ENCODE peak calls at places on chromosomes 4 and X, in ten cellular contexts. One of them, this sample, is unnamed.

GRCh38 chr4:67886281-67886680 is 2.5 kb upstream of the TMPRSS11D start:
- DNase-seq in NCI-H748 treated with DMSO at 0.1 percent for 48 hours: no peak
- DNase-seq in glutamatergic neuron: no peak
- DNase-seq in D341Med: no peak
- DNase-seq in naive B cell: no peak
- DNase-seq in lower leg skin: no peak
- DNase-seq in MCF 10A: peak; percentile 41
- DNase-seq in activated CD4-positive, alpha-beta memory T cell treated with anti-CD3 and anti-CD28 coated beads, Interleukin-2, amount 10 ng/mL, durations not matched to agents 7 days and 5 days: no peak
- DNase-seq in activated CD4-positive, alpha-beta T cell treated with anti-CD3 and anti-CD28 coated beads, Interleukin-2, amount 50 U/mL, for 4 hours: no peak
- DNase-seq in choroid plexus epithelial cell: peak; percentile 54
- DNase-seq in this sample: no peak

GRCh38 chrX:36908801-36909403 is 99.3 kb upstream of the FAM47C start:
- DNase-seq in NCI-H748 treated with DMSO at 0.1 percent for 48 hours: peak; percentile 7
- DNase-seq in glutamatergic neuron: no peak
- DNase-seq in D341Med: peak; percentile 20
- DNase-seq in naive B cell: no peak
- DNase-seq in lower leg skin: no peak
- DNase-seq in MCF 10A: peak; percentile 53
- DNase-seq in activated CD4-positive, alpha-beta memory T cell treated with anti-CD3 and anti-CD28 coated beads, Interleukin-2, amount 10 ng/mL, durations not matched to agents 7 days and 5 days: no peak
- DNase-seq in activated CD4-positive, alpha-beta T cell treated with anti-CD3 and anti-CD28 coated beads, Interleukin-2, amount 50 U/mL, for 4 hours: no peak
- DNase-seq in choroid plexus epithelial cell: peak; percentile 55
- DNase-seq in this sample: peak; percentile 4

GRCh38 chr4:99635601-99636000 is 22.0 kb downstream of the C4orf54 start:
- DNase-seq in NCI-H748 treated with DMSO at 0.1 percent for 48 hours: no peak
- DNase-seq in glutamatergic neuron: no peak
- DNase-seq in D341Med: no peak
- DNase-seq in naive B cell: no peak
- DNase-seq in lower leg skin: no peak
- DNase-seq in MCF 10A: peak; percentile 48
- DNase-seq in activated CD4-positive, alpha-beta memory T cell treated with anti-CD3 and anti-CD28 coated beads, Interleukin-2, amount 10 ng/mL, durations not matched to agents 7 days and 5 days: no peak
- DNase-seq in activated CD4-positive, alpha-beta T cell treated with anti-CD3 and anti-CD28 coated beads, Interleukin-2, amount 50 U/mL, for 4 hours: no peak
- DNase-seq in choroid plexus epithelial cell: no peak
- DNase-seq in this sample: no peak

GRCh38 chrX:109966246-109966645 is 36.7 kb upstream of the TMEM164 start:
- DNase-seq in NCI-H748 treated with DMSO at 0.1 percent for 48 hours: no peak
- DNase-seq in glutamatergic neuron: no peak
- DNase-seq in D341Med: no peak
- DNase-seq in naive B cell: no peak
- DNase-seq in lower leg skin: no peak
- DNase-seq in MCF 10A: peak; percentile 84
- DNase-seq in activated CD4-positive, alpha-beta memory T cell treated with anti-CD3 and anti-CD28 coated beads, Interleukin-2, amount 10 ng/mL, durations not matched to agents 7 days and 5 days: no peak
- DNase-seq in activated CD4-positive, alpha-beta T cell treated with anti-CD3 and anti-CD28 coated beads, Interleukin-2, amount 50 U/mL, for 4 hours: no peak
- DNase-seq in choroid plexus epithelial cell: no peak
- DNase-seq in this sample: no peak

GRCh38 chr4:88697113-88697512 is 516 bp downstream of the NAP1L5 start:
- DNase-seq in NCI-H748 treated with DMSO at 0.1 percent for 48 hours: no peak
- DNase-seq in glutamatergic neuron: no peak
- DNase-seq in D341Med: no peak
- DNase-seq in naive B cell: peak; percentile 7
- DNase-seq in lower leg skin: no peak
- DNase-seq in MCF 10A: no peak
- DNase-seq in activated CD4-positive, alpha-beta memory T cell treated with anti-CD3 and anti-CD28 coated beads, Interleukin-2, amount 10 ng/mL, durations not matched to agents 7 days and 5 days: no peak
- DNase-seq in activated CD4-positive, alpha-beta T cell treated with anti-CD3 and anti-CD28 coated beads, Interleukin-2, amount 50 U/mL, for 4 hours: peak; percentile 15
- DNase-seq in choroid plexus epithelial cell: no peak
- DNase-seq in this sample: no peak

GRCh38 chr4:8912506-8912905 is 40.9 kb upstream of the HMX1 start:
- DNase-seq in NCI-H748 treated with DMSO at 0.1 percent for 48 hours: no peak
- DNase-seq in glutamatergic neuron: no peak
- DNase-seq in D341Med: peak; percentile 12
- DNase-seq in naive B cell: no peak
- DNase-seq in lower leg skin: no peak
- DNase-seq in MCF 10A: no peak
- DNase-seq in activated CD4-positive, alpha-beta memory T cell treated with anti-CD3 and anti-CD28 coated beads, Interleukin-2, amount 10 ng/mL, durations not matched to agents 7 days and 5 days: peak; percentile 7
- DNase-seq in activated CD4-positive, alpha-beta T cell treated with anti-CD3 and anti-CD28 coated beads, Interleukin-2, amount 50 U/mL, for 4 hours: no peak
- DNase-seq in choroid plexus epithelial cell: no peak
- DNase-seq in this sample: no peak

GRCh38 chr4:117400039-117400835 is 314.9 kb upstream of the TRAM1L1 start:
- DNase-seq in NCI-H748 treated with DMSO at 0.1 percent for 48 hours: no peak
- DNase-seq in glutamatergic neuron: no peak
- DNase-seq in D341Med: no peak
- DNase-seq in naive B cell: no peak
- DNase-seq in lower leg skin: no peak
- DNase-seq in MCF 10A: peak; percentile 61
- DNase-seq in activated CD4-positive, alpha-beta memory T cell treated with anti-CD3 and anti-CD28 coated beads, Interleukin-2, amount 10 ng/mL, durations not matched to agents 7 days and 5 days: no peak
- DNase-seq in activated CD4-positive, alpha-beta T cell treated with anti-CD3 and anti-CD28 coated beads, Interleukin-2, amount 50 U/mL, for 4 hours: no peak
- DNase-seq in choroid plexus epithelial cell: peak; percentile 83
- DNase-seq in this sample: no peak

GRCh38 chrX:75596178-75596577 is 73.3 kb upstream of the ZDHHC15 start:
- DNase-seq in NCI-H748 treated with DMSO at 0.1 percent for 48 hours: no peak
- DNase-seq in glutamatergic neuron: no peak
- DNase-seq in D341Med: no peak
- DNase-seq in naive B cell: no peak
- DNase-seq in lower leg skin: no peak
- DNase-seq in MCF 10A: no peak
- DNase-seq in activated CD4-positive, alpha-beta memory T cell treated with anti-CD3 and anti-CD28 coated beads, Interleukin-2, amount 10 ng/mL, durations not matched to agents 7 days and 5 days: no peak
- DNase-seq in activated CD4-positive, alpha-beta T cell treated with anti-CD3 and anti-CD28 coated beads, Interleukin-2, amount 50 U/mL, for 4 hours: no peak
- DNase-seq in choroid plexus epithelial cell: peak; percentile 16
- DNase-seq in this sample: no peak

GRCh38 chr4:10097906-10098769 is 18.5 kb downstream of the WDR1 start:
- DNase-seq in NCI-H748 treated with DMSO at 0.1 percent for 48 hours: no peak
- DNase-seq in glutamatergic neuron: no peak
- DNase-seq in D341Med: no peak
- DNase-seq in naive B cell: no peak
- DNase-seq in lower leg skin: no peak
- DNase-seq in MCF 10A: no peak
- DNase-seq in activated CD4-positive, alpha-beta memory T cell treated with anti-CD3 and anti-CD28 coated beads, Interleukin-2, amount 10 ng/mL, durations not matched to agents 7 days and 5 days: no peak
- DNase-seq in activated CD4-positive, alpha-beta T cell treated with anti-CD3 and anti-CD28 coated beads, Interleukin-2, amount 50 U/mL, for 4 hours: no peak
- DNase-seq in choroid plexus epithelial cell: no peak
- DNase-seq in this sample: no peak

GRCh38 chrX:106378616-106379015 is 210.5 kb downstream of the PWWP3B start:
- DNase-seq in NCI-H748 treated with DMSO at 0.1 percent for 48 hours: no peak
- DNase-seq in glutamatergic neuron: no peak
- DNase-seq in D341Med: no peak
- DNase-seq in naive B cell: no peak
- DNase-seq in lower leg skin: no peak
- DNase-seq in MCF 10A: peak; percentile 8
- DNase-seq in activated CD4-positive, alpha-beta memory T cell treated with anti-CD3 and anti-CD28 coated beads, Interleukin-2, amount 10 ng/mL, durations not matched to agents 7 days and 5 days: no peak
- DNase-seq in activated CD4-positive, alpha-beta T cell treated with anti-CD3 and anti-CD28 coated beads, Interleukin-2, amount 50 U/mL, for 4 hours: no peak
- DNase-seq in choroid plexus epithelial cell: no peak
- DNase-seq in this sample: no peak

GRCh38 chr4:102319594-102319993 is 25.7 kb downstream of the SLC39A8 start:
- DNase-seq in NCI-H748 treated with DMSO at 0.1 percent for 48 hours: peak; percentile 24
- DNase-seq in glutamatergic neuron: no peak
- DNase-seq in D341Med: no peak
- DNase-seq in naive B cell: no peak
- DNase-seq in lower leg skin: no peak
- DNase-seq in MCF 10A: no peak
- DNase-seq in activated CD4-positive, alpha-beta memory T cell treated with anti-CD3 and anti-CD28 coated beads, Interleukin-2, amount 10 ng/mL, durations not matched to agents 7 days and 5 days: no peak
- DNase-seq in activated CD4-positive, alpha-beta T cell treated with anti-CD3 and anti-CD28 coated beads, Interleukin-2, amount 50 U/mL, for 4 hours: no peak
- DNase-seq in choroid plexus epithelial cell: no peak
- DNase-seq in this sample: no peak

GRCh38 chrX:1481636-1482529 is 29.2 kb upstream of the ASMTL start:
- DNase-seq in NCI-H748 treated with DMSO at 0.1 percent for 48 hours: no peak
- DNase-seq in glutamatergic neuron: peak; percentile 65
- DNase-seq in D341Med: no peak
- DNase-seq in naive B cell: peak; percentile 79
- DNase-seq in lower leg skin: peak; percentile 64
- DNase-seq in MCF 10A: peak; percentile 70
- DNase-seq in activated CD4-positive, alpha-beta memory T cell treated with anti-CD3 and anti-CD28 coated beads, Interleukin-2, amount 10 ng/mL, durations not matched to agents 7 days and 5 days: peak; percentile 88
- DNase-seq in activated CD4-positive, alpha-beta T cell treated with anti-CD3 and anti-CD28 coated beads, Interleukin-2, amount 50 U/mL, for 4 hours: peak; percentile 70
- DNase-seq in choroid plexus epithelial cell: peak; percentile 97
- DNase-seq in this sample: no peak

GRCh38 chrX:40975951-40976350 is 109.3 kb upstream of the USP9X start:
- DNase-seq in NCI-H748 treated with DMSO at 0.1 percent for 48 hours: no peak
- DNase-seq in glutamatergic neuron: no peak
- DNase-seq in D341Med: no peak
- DNase-seq in naive B cell: no peak
- DNase-seq in lower leg skin: no peak
- DNase-seq in MCF 10A: no peak
- DNase-seq in activated CD4-positive, alpha-beta memory T cell treated with anti-CD3 and anti-CD28 coated beads, Interleukin-2, amount 10 ng/mL, durations not matched to agents 7 days and 5 days: no peak
- DNase-seq in activated CD4-positive, alpha-beta T cell treated with anti-CD3 and anti-CD28 coated beads, Interleukin-2, amount 50 U/mL, for 4 hours: no peak
- DNase-seq in choroid plexus epithelial cell: peak; percentile 30
- DNase-seq in this sample: no peak

GRCh38 chr4:106136777-106137331 is 179.2 kb downstream of the TBCK start:
- DNase-seq in NCI-H748 treated with DMSO at 0.1 percent for 48 hours: no peak
- DNase-seq in glutamatergic neuron: no peak
- DNase-seq in D341Med: no peak
- DNase-seq in naive B cell: no peak
- DNase-seq in lower leg skin: no peak
- DNase-seq in MCF 10A: no peak
- DNase-seq in activated CD4-positive, alpha-beta memory T cell treated with anti-CD3 and anti-CD28 coated beads, Interleukin-2, amount 10 ng/mL, durations not matched to agents 7 days and 5 days: no peak
- DNase-seq in activated CD4-positive, alpha-beta T cell treated with anti-CD3 and anti-CD28 coated beads, Interleukin-2, amount 50 U/mL, for 4 hours: no peak
- DNase-seq in choroid plexus epithelial cell: no peak
- DNase-seq in this sample: no peak

GRCh38 chr4:48047421-48047844 is 30.9 kb downstream of the NIPAL1 start:
- DNase-seq in NCI-H748 treated with DMSO at 0.1 percent for 48 hours: no peak
- DNase-seq in glutamatergic neuron: no peak
- DNase-seq in D341Med: no peak
- DNase-seq in naive B cell: peak; percentile 86
- DNase-seq in lower leg skin: no peak
- DNase-seq in MCF 10A: no peak
- DNase-seq in activated CD4-positive, alpha-beta memory T cell treated with anti-CD3 and anti-CD28 coated beads, Interleukin-2, amount 10 ng/mL, durations not matched to agents 7 days and 5 days: peak; percentile 82
- DNase-seq in activated CD4-positive, alpha-beta T cell treated with anti-CD3 and anti-CD28 coated beads, Interleukin-2, amount 50 U/mL, for 4 hours: peak; percentile 62
- DNase-seq in choroid plexus epithelial cell: peak; percentile 28
- DNase-seq in this sample: no peak

GRCh38 chrX:12002876-12003275 is 135.4 kb upstream of the FRMPD4 start:
- DNase-seq in NCI-H748 treated with DMSO at 0.1 percent for 48 hours: no peak
- DNase-seq in glutamatergic neuron: no peak
- DNase-seq in D341Med: no peak
- DNase-seq in naive B cell: no peak
- DNase-seq in lower leg skin: no peak
- DNase-seq in MCF 10A: no peak
- DNase-seq in activated CD4-positive, alpha-beta memory T cell treated with anti-CD3 and anti-CD28 coated beads, Interleukin-2, amount 10 ng/mL, durations not matched to agents 7 days and 5 days: no peak
- DNase-seq in activated CD4-positive, alpha-beta T cell treated with anti-CD3 and anti-CD28 coated beads, Interleukin-2, amount 50 U/mL, for 4 hours: no peak
- DNase-seq in choroid plexus epithelial cell: no peak
- DNase-seq in this sample: no peak

GRCh38 chr4:37717575-37717974 is 31.4 kb upstream of the RELL1 start:
- DNase-seq in NCI-H748 treated with DMSO at 0.1 percent for 48 hours: no peak
- DNase-seq in glutamatergic neuron: no peak
- DNase-seq in D341Med: no peak
- DNase-seq in naive B cell: no peak
- DNase-seq in lower leg skin: no peak
- DNase-seq in MCF 10A: peak; percentile 51
- DNase-seq in activated CD4-positive, alpha-beta memory T cell treated with anti-CD3 and anti-CD28 coated beads, Interleukin-2, amount 10 ng/mL, durations not matched to agents 7 days and 5 days: no peak
- DNase-seq in activated CD4-positive, alpha-beta T cell treated with anti-CD3 and anti-CD28 coated beads, Interleukin-2, amount 50 U/mL, for 4 hours: no peak
- DNase-seq in choroid plexus epithelial cell: peak; percentile 55
- DNase-seq in this sample: no peak

GRCh38 chrX:143854006-143854405 is 29.9 kb upstream of the UBE2NL start:
- DNase-seq in NCI-H748 treated with DMSO at 0.1 percent for 48 hours: no peak
- DNase-seq in glutamatergic neuron: no peak
- DNase-seq in D341Med: no peak
- DNase-seq in naive B cell: no peak
- DNase-seq in lower leg skin: no peak
- DNase-seq in MCF 10A: peak; percentile 65
- DNase-seq in activated CD4-positive, alpha-beta memory T cell treated with anti-CD3 and anti-CD28 coated beads, Interleukin-2, amount 10 ng/mL, durations not matched to agents 7 days and 5 days: no peak
- DNase-seq in activated CD4-positive, alpha-beta T cell treated with anti-CD3 and anti-CD28 coated beads, Interleukin-2, amount 50 U/mL, for 4 hours: no peak
- DNase-seq in choroid plexus epithelial cell: peak; percentile 63
- DNase-seq in this sample: no peak

GRCh38 chr4:8534129-8534528 is 46.1 kb upstream of the GPR78 start:
- DNase-seq in NCI-H748 treated with DMSO at 0.1 percent for 48 hours: peak; percentile 2
- DNase-seq in glutamatergic neuron: no peak
- DNase-seq in D341Med: no peak
- DNase-seq in naive B cell: no peak
- DNase-seq in lower leg skin: no peak
- DNase-seq in MCF 10A: peak; percentile 46
- DNase-seq in activated CD4-positive, alpha-beta memory T cell treated with anti-CD3 and anti-CD28 coated beads, Interleukin-2, amount 10 ng/mL, durations not matched to agents 7 days and 5 days: no peak
- DNase-seq in activated CD4-positive, alpha-beta T cell treated with anti-CD3 and anti-CD28 coated beads, Interleukin-2, amount 50 U/mL, for 4 hours: no peak
- DNase-seq in choroid plexus epithelial cell: peak; percentile 92
- DNase-seq in this sample: no peak

GRCh38 chr4:47203593-47203992 is 172.2 kb downstream of the GABRB1 start:
- DNase-seq in NCI-H748 treated with DMSO at 0.1 percent for 48 hours: no peak
- DNase-seq in glutamatergic neuron: no peak
- DNase-seq in D341Med: no peak
- DNase-seq in naive B cell: no peak
- DNase-seq in lower leg skin: no peak
- DNase-seq in MCF 10A: no peak
- DNase-seq in activated CD4-positive, alpha-beta memory T cell treated with anti-CD3 and anti-CD28 coated beads, Interleukin-2, amount 10 ng/mL, durations not matched to agents 7 days and 5 days: no peak
- DNase-seq in activated CD4-positive, alpha-beta T cell treated with anti-CD3 and anti-CD28 coated beads, Interleukin-2, amount 50 U/mL, for 4 hours: no peak
- DNase-seq in choroid plexus epithelial cell: no peak
- DNase-seq in this sample: no peak

GRCh38 chrX:2767631-2768455 is 16.0 kb downstream of the XG start:
- DNase-seq in NCI-H748 treated with DMSO at 0.1 percent for 48 hours: peak; percentile 1
- DNase-seq in glutamatergic neuron: no peak
- DNase-seq in D341Med: peak; percentile 81
- DNase-seq in naive B cell: no peak
- DNase-seq in lower leg skin: peak; percentile 74
- DNase-seq in MCF 10A: peak; percentile 26
- DNase-seq in activated CD4-positive, alpha-beta memory T cell treated with anti-CD3 and anti-CD28 coated beads, Interleukin-2, amount 10 ng/mL, durations not matched to agents 7 days and 5 days: no peak
- DNase-seq in activated CD4-positive, alpha-beta T cell treated with anti-CD3 and anti-CD28 coated beads, Interleukin-2, amount 50 U/mL, for 4 hours: no peak
- DNase-seq in choroid plexus epithelial cell: peak; percentile 28
- DNase-seq in this sample: no peak

GRCh38 chr4:169811476-169811875 is 53.7 kb upstream of the HPF1 start:
- DNase-seq in NCI-H748 treated with DMSO at 0.1 percent for 48 hours: no peak
- DNase-seq in glutamatergic neuron: no peak
- DNase-seq in D341Med: no peak
- DNase-seq in naive B cell: no peak
- DNase-seq in lower leg skin: no peak
- DNase-seq in MCF 10A: no peak
- DNase-seq in activated CD4-positive, alpha-beta memory T cell treated with anti-CD3 and anti-CD28 coated beads, Interleukin-2, amount 10 ng/mL, durations not matched to agents 7 days and 5 days: no peak
- DNase-seq in activated CD4-positive, alpha-beta T cell treated with anti-CD3 and anti-CD28 coated beads, Interleukin-2, amount 50 U/mL, for 4 hours: no peak
- DNase-seq in choroid plexus epithelial cell: no peak
- DNase-seq in this sample: no peak

GRCh38 chr4:93759506-93759905 is 69.0 kb upstream of the ATOH1 start:
- DNase-seq in NCI-H748 treated with DMSO at 0.1 percent for 48 hours: no peak
- DNase-seq in glutamatergic neuron: no peak
- DNase-seq in D341Med: no peak
- DNase-seq in naive B cell: no peak
- DNase-seq in lower leg skin: no peak
- DNase-seq in MCF 10A: no peak
- DNase-seq in activated CD4-positive, alpha-beta memory T cell treated with anti-CD3 and anti-CD28 coated beads, Interleukin-2, amount 10 ng/mL, durations not matched to agents 7 days and 5 days: no peak
- DNase-seq in activated CD4-positive, alpha-beta T cell treated with anti-CD3 and anti-CD28 coated beads, Interleukin-2, amount 50 U/mL, for 4 hours: no peak
- DNase-seq in choroid plexus epithelial cell: no peak
- DNase-seq in this sample: no peak

GRCh38 chr4:85475631-85476233 is 782 bp downstream of the ARHGAP24 start:
- DNase-seq in NCI-H748 treated with DMSO at 0.1 percent for 48 hours: no peak
- DNase-seq in glutamatergic neuron: peak; percentile 51
- DNase-seq in D341Med: no peak
- DNase-seq in naive B cell: peak; percentile 7
- DNase-seq in lower leg skin: no peak
- DNase-seq in MCF 10A: no peak
- DNase-seq in activated CD4-positive, alpha-beta memory T cell treated with anti-CD3 and anti-CD28 coated beads, Interleukin-2, amount 10 ng/mL, durations not matched to agents 7 days and 5 days: no peak
- DNase-seq in activated CD4-positive, alpha-beta T cell treated with anti-CD3 and anti-CD28 coated beads, Interleukin-2, amount 50 U/mL, for 4 hours: no peak
- DNase-seq in choroid plexus epithelial cell: peak; percentile 65
- DNase-seq in this sample: no peak